ENCODE peak calls at places on chromosomes 12 and 14, in six cellular contexts. X is IMR-90, F is H1, P is mesenchymal stem cell, N is mesendoderm, W is neuronal stem cell. E is an unnamed sample.

GRCh38 chr14:80713076-80713850 is 228.3 kb downstream of the CEP128 start:
- DNase-seq in X (no peak), P (no peak), F (no peak), N (no peak), W (no peak), E (no peak)

GRCh38 chr12:72141381-72141780 is 130.8 kb upstream of the TRHDE start:
- DNase-seq in P (peak; percentile 2), W (no peak), F (no peak), N (peak; percentile 15), X (peak; percentile 28), E (no peak)

GRCh38 chr12:63416788-63417187 is 251.5 kb downstream of the DPY19L2 start:
- DNase-seq in F (no peak), P (no peak), X (no peak), W (no peak), N (no peak), E (no peak)

GRCh38 chr14:89042021-89042420 is 217.6 kb downstream of the TTC8 start:
- DNase-seq in F (no peak), N (no peak), P (no peak), W (no peak), X (no peak), E (no peak)

GRCh38 chr12:120006248-120006975 is 17.4 kb downstream of the BICDL1 start:
- DNase-seq in F (no peak), N (peak; percentile 80), X (no peak), W (no peak), P (no peak), E (no peak)

GRCh38 chr12:111025792-111026430 is 105.5 kb upstream of the MYL2 start:
- DNase-seq in P (no peak), F (no peak), W (no peak), N (no peak), X (no peak), E (no peak)

GRCh38 chr14:103087343-103087835 is 3.4 kb downstream of the LBHD2 start:
- DNase-seq in F (no peak), N (peak; percentile 53), W (peak; percentile 49), X (no peak), P (no peak), E (no peak)

GRCh38 chr14:96225745-96226151 is 21.1 kb downstream of the BDKRB2 start:
- DNase-seq in N (peak; percentile 62), W (no peak), F (peak; percentile 23), X (peak; percentile 64), P (peak; percentile 58), E (peak; percentile 87)

GRCh38 chr14:85187521-85187920 is 342.4 kb upstream of the FLRT2 start:
- DNase-seq in X (no peak), N (no peak), P (no peak), W (no peak), F (no peak), E (no peak)

GRCh38 chr12:3752741-3753486 is at the start of gene CRACR2A:
- DNase-seq in N (peak; percentile 89), P (peak; percentile 62), X (peak; percentile 31), F (peak; percentile 41), W (peak; percentile 64), E (peak; percentile 90)

GRCh38 chr12:100251917-100252316 is 15.0 kb downstream of the DEPDC4 start:
- DNase-seq in F (no peak), P (no peak), W (no peak), X (no peak), N (no peak), E (no peak)

GRCh38 chr12:106128526-106129430 is 10.0 kb downstream of the NUAK1 start:
- DNase-seq in P (no peak), N (peak; percentile 94), X (no peak), F (no peak), W (no peak), E (peak; percentile 74)

DNA sequence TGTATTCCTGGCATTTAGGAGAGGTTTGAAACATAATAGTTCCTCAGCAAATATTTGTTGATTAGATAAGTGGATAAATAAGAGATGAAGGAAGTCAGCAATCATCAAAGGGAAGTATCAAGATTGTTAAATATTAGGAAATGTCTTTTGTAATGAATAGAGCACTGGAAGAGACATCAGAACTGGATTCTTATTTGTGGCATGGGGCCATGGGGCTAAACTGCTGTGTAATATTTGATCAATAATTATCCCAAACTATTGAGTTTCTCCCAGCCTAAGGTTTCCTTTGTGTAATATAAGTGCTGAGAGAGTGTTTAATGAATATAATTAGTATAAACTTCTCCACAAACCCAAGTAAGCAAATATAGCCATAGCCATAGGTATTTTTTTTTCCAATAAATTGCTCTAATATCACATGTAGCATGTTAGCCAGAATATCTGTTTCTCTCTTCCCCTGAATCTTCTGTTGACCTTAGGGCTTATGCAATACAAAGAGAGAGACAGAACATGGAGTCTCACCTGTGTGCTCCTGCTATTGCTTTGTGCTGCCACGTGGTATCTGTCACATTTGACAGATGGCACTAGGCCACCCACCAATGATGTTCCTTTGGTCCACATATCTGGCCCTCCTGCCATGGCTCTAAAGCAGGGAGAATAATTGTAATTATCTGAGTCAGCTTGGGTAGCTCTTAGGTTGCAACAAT is 658.7 kb downstream of the SOX5 start:
- DNase-seq in N (no peak), F (no peak), W (no peak), P (no peak), X (no peak), E (no peak)
- H2BK15ac ChIP-seq in N (no peak overlapping the region), F (no peak overlapping the region), W (no peak overlapping the region), P (no peak overlapping the region), X (no peak overlapping the region), E (no peak overlapping the region)

GRCh38 chr12:115118177-115118724 is 434.3 kb upstream of the TBX3 start:
- DNase-seq in X (peak; percentile 27), W (no peak), F (no peak), N (no peak), P (no peak), E (no peak)
- H2BK15ac ChIP-seq in X (no peak overlapping the region), W (no peak overlapping the region), F (no peak overlapping the region), N (no peak overlapping the region), P (no peak overlapping the region), E (no peak overlapping the region)

GRCh38 chr14:60640859-60641721 is 8.2 kb downstream of the SIX1 start:
- DNase-seq in X (no peak), F (no peak), N (no peak), P (no peak), W (peak; percentile 9), E (peak; percentile 34)
- H2BK15ac ChIP-seq in X (no peak overlapping the region), F (no peak overlapping the region), N (no peak overlapping the region), P (no peak overlapping the region), W (no peak overlapping the region), E (no peak overlapping the region)

GRCh38 chr12:121529184-121529583 is 51.6 kb downstream of the KDM2B start:
- DNase-seq in P (no peak), X (no peak), W (no peak), F (no peak), N (no peak), E (no peak)
- H2BK15ac ChIP-seq in P (no peak overlapping the region), X (no peak overlapping the region), W (no peak overlapping the region), F (no peak overlapping the region), N (no peak overlapping the region), E (no peak overlapping the region)

DNA sequence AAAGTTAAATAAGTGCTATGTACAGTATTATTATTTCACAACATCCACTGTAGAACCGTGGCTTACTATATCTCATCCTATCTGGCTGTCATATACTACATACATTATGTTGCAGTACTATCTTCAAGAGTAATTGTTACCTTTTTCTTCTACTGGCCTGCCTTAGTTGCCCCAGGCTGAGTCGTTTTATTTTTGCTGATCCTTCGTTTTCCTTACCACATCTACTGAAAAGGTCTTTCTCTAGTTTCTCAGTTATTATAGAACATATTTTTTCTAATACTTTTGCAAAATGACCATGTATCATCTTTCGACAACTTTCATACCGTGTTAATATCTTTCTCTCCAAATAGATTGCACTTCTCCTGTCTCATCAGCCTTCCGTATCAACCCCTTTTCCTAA is 523.1 kb downstream of the SOX5 start:
- DNase-seq in F (no peak), W (no peak), P (no peak), X (no peak), N (no peak), E (no peak)
- H2BK15ac ChIP-seq in F (no peak overlapping the region), W (no peak overlapping the region), P (no peak overlapping the region), X (no peak overlapping the region), N (no peak overlapping the region), E (no peak overlapping the region)

GRCh38 chr14:79357307-79357706 is 854.0 kb downstream of the DIO2 start:
- DNase-seq in W (no peak), P (no peak), F (no peak), X (no peak), N (no peak), E (no peak)

DNA sequence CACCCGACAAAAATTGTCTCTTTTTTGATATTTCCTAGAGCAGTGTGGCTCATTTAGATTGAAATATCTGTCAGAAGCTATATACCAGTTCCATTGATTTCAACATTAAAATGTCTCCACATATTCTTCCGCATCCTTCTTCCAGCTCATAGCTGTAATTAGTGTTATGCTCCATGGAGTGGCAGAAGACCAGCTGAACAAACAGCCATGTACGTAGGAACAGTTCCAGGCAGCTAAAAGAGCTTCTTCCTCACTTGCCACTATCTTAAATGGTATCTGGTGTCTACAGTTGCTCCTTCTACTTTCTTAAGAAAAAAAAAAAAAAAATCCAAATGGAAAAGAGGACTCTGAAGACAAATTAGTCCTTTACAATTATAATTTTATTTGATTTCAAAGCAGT is 848.0 kb downstream of the DIO2 start:
- DNase-seq in X (no peak), W (no peak), P (no peak), N (no peak), F (no peak), E (no peak)
- H2BK15ac ChIP-seq in X (no peak overlapping the region), W (no peak overlapping the region), P (no peak overlapping the region), N (no peak overlapping the region), F (no peak overlapping the region), E (no peak overlapping the region)

DNA sequence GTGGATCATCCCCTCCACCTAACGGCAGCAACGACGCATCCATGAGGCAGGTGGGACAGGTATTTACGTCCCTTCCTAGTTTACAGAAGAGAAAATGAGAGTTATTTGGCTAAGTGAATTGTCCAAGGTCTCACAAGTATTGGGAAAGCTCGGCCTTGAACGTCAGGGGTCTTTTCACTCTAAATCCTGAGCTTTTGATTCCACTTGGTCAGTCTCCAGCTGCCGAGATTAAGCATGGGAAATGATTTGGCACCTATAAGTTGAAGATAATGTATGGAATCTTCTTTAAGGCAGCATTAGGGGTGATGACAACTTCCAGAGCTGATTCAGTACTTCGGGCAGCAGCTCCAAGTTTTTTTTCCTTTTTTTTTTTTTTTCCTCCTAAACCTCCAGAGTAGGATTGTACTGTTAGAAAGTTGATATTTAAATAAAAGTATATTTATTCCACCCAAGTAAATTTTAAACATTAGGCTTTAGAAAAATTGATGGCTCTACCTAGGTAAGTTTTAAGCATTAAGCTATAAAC is 741 bp downstream of the FAM234B start:
- DNase-seq in P (peak; percentile 26), W (no peak), F (no peak), N (peak; percentile 35), X (no peak), E (no peak)
- H2BK15ac ChIP-seq in P (no peak overlapping the region), W (no peak overlapping the region), F (no peak overlapping the region), N (no peak overlapping the region), X (peak overlapping the region; percentile 12), E (no peak overlapping the region)

GRCh38 chr12:124760548-124760947 is 103.1 kb downstream of the SCARB1 start:
- DNase-seq in N (no peak), P (no peak), W (no peak), X (no peak), F (no peak), E (no peak)
- H2BK15ac ChIP-seq in N (no peak overlapping the region), P (peak overlapping the region; percentile 87), W (peak overlapping the region; percentile 49), X (no peak overlapping the region), F (no peak overlapping the region), E (no peak overlapping the region)

DNA sequence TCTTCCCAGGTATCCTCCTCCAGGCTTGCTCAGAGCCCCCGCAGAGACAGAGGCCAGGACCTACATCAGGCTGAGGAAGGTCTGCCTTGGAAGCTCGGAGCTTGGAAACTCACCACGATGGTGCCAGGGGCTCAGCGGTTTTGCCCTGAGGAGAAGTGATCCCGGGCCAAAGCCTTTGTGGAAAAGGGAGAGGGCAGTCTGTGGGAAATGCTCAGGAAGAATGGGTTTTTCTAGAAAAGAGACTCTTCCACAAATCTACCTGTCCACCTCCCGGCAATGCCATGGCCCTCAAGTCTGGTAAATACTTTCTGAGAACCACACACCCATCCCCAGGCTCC is 8.0 kb downstream of the KRT2 start:
- DNase-seq in W (no peak), N (no peak), P (no peak), F (no peak), X (no peak), E (peak; percentile 21)
- H2BK15ac ChIP-seq in W (no peak overlapping the region), N (no peak overlapping the region), P (no peak overlapping the region), F (no peak overlapping the region), X (no peak overlapping the region), E (no peak overlapping the region)

E was measured in H9.